ENCODE peak calls at places on chromosome 20, in seven cellular contexts. J, I, X, V, Y, R and T are unnamed samples.

GRCh38 chr20:9945406-9945805 is 89.4 kb upstream of the ANKEF1 start:
- DNase-seq in I (no peak), Y (no peak), R (peak), V (peak), J (peak), X (no peak), T (no peak)

GRCh38 chr20:37349517-37350491 is 3.9 kb downstream of the SRC start:
- DNase-seq in J (peak), R (peak), Y (peak), X (no peak), V (peak), I (no peak), T (no peak)

GRCh38 chr20:36607586-36608387 is 2.2 kb downstream of the RAB5IF start:
- DNase-seq in X (peak), I (no peak), J (peak), V (no peak), R (no peak), Y (no peak), T (peak)

GRCh38 chr20:11182715-11183114 is 508.9 kb upstream of the JAG1 start:
- DNase-seq in J (peak), X (no peak), I (no peak), R (no peak), V (peak), Y (peak), T (no peak)

GRCh38 chr20:37907677-37908397 is 4.9 kb downstream of the VSTM2L start:
- DNase-seq in X (no peak), I (no peak), V (peak), Y (no peak), J (peak), R (peak), T (no peak)

GRCh38 chr20:62356948-62357667 is 10.0 kb downstream of the LAMA5 start:
- DNase-seq in V (peak), X (no peak), J (peak), R (peak), I (no peak), Y (no peak), T (no peak)

GRCh38 chr20:60210779-60211617 is 252.8 kb downstream of the CDH26 start:
- DNase-seq in J (peak), Y (peak), X (peak), V (peak), I (no peak), R (peak), T (peak)

GRCh38 chr20:57277398-57278105 is 11.1 kb upstream of the BMP7 start:
- DNase-seq in V (no peak), X (no peak), J (no peak), Y (no peak), I (no peak), R (no peak), T (no peak)

GRCh38 chr20:57414867-57415592 is 23.8 kb downstream of the RBM38 start:
- DNase-seq in V (peak), I (no peak), Y (no peak), R (peak), X (no peak), J (peak), T (no peak)

GRCh38 chr20:31663838-31664695 is 26.4 kb downstream of the COX4I2 start:
- DNase-seq in Y (no peak), V (no peak), J (no peak), R (no peak), I (no peak), X (peak), T (peak)

GRCh38 chr20:62368629-62369507 is 1.8 kb upstream of the LAMA5 start:
- DNase-seq in Y (no peak), I (no peak), R (peak), X (peak), J (peak), V (peak), T (no peak)

GRCh38 chr20:11766961-11767360 is 150.7 kb upstream of the BTBD3 start:
- DNase-seq in R (peak), V (no peak), Y (no peak), J (peak), I (no peak), X (no peak), T (no peak)

GRCh38 chr20:59039233-59039632 is 3.4 kb downstream of the PRELID3B start:
- DNase-seq in X (no peak), Y (no peak), R (peak), J (peak), I (no peak), V (peak), T (no peak)

GRCh38 chr20:12976720-12977633 is 31.8 kb upstream of the SPTLC3 start:
- DNase-seq in I (no peak), R (no peak), J (no peak), X (peak), Y (no peak), V (no peak), T (no peak)

GRCh38 chr20:23106271-23106851 is 20.2 kb upstream of the CD93 start:
- DNase-seq in R (peak), Y (no peak), J (peak), X (no peak), I (no peak), V (peak), T (no peak)

GRCh38 chr20:663315-664090 is 10.5 kb upstream of the SRXN1 start:
- DNase-seq in Y (peak), V (peak), X (no peak), R (peak), I (no peak), J (peak), T (no peak)

GRCh38 chr20:38165089-38165965 is at the start of gene TGM2:
- DNase-seq in R (peak), V (peak), Y (peak), X (peak), J (peak), I (no peak), T (peak)

DNA sequence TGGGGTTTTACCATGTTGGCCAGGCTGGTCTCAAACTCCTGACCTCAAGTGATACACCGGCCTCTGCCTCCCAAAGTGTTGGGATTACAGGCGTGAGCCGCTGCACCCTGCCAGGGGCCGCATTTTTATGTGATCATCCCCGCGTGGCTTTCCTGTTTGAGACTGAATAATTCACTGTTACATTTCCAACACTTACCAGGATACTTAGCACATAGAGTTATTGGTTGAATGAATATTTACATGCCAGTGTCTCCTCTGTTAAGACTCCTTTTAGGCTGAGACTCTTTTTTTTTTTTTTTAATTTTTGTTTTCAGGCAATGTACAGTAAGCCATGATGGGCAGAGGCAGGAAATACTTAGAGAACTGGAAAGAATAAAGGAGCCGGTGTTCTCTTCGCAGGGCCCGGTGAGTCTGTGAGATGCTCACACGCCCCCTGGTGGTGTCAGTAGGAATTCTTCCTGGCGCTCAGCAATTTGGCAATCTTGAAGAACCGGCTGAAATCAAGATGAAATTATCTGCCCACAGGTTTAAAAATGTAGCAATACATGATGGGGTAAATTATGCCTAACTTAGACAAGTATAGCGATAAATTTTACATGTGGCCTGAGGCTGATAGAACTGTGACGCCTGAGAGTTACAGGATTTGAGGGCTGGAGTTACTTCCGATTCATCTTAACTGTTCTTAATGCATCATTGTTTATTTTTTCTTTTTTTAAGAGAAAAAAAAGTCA is 7.6 kb upstream of the RNF114 start:
- DNase-seq in R (peak), X (peak), Y (peak), V (peak), J (peak), I (no peak), T (peak)
- H3K4me3 ChIP-seq in R (peak), X (no peak), Y (no peak), V (no peak), J (no peak), I (no peak), T (no peak)

DNA sequence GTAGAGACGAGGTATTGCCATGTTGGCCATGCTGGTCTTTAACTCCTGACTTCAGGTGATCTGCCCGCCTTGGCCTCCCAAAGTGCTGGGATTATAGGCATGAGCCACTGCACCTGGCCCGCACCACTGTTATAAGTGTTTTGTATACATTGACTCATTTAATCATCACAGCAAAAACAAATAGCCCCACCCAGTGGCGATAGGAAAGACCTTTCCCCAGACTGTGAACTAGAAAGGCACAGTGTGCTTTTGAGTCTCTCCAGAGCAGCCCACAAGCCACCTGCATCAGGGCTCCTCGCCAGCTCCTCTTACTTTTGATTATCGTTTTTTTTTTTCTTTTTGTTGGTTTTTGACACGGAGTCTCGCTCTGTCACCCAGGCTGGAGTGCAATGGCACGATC is 27.9 kb upstream of the ZFP64 start:
- DNase-seq in V (peak), Y (no peak), J (no peak), I (no peak), X (peak), R (peak), T (no peak)
- TF ChIP-seq CTCF in V (no peak), Y (no peak), J (no peak), I (peak), X (peak), R (no peak), T (no peak)

GRCh38 chr20:43799741-43800140 is 72.9 kb upstream of the GTSF1L start:
- DNase-seq in V (no peak), Y (no peak), X (no peak), R (no peak), J (no peak), I (no peak), T (no peak)
- H3K4me3 ChIP-seq in V (no peak), Y (no peak), X (no peak), R (no peak), J (no peak), I (no peak), T (no peak)

DNA sequence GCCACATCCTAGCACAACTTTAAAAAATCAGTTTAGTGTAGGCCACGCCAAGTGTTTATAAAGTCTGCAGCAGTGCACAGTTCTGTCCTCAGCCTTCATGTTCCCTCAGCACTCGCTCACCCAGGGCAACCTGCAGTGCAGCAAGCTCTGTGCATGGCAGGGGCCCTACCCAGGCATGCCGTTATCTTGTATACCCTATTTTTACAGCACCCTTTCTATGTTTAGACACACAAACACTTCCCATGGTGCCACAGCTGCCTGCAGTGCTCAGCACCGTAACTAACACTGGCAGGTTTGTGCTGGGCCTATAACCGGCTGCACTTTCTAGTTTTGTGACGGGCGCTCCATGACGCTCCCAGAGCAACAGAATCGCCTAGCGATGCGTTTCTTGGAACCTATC is 43.8 kb downstream of the ZBTB46 start:
- DNase-seq in X (no peak), R (no peak), V (no peak), Y (no peak), J (no peak), I (no peak), T (no peak)
- TF ChIP-seq CTCF in X (no peak), R (no peak), V (no peak), Y (no peak), J (no peak), I (no peak), T (no peak)

DNA sequence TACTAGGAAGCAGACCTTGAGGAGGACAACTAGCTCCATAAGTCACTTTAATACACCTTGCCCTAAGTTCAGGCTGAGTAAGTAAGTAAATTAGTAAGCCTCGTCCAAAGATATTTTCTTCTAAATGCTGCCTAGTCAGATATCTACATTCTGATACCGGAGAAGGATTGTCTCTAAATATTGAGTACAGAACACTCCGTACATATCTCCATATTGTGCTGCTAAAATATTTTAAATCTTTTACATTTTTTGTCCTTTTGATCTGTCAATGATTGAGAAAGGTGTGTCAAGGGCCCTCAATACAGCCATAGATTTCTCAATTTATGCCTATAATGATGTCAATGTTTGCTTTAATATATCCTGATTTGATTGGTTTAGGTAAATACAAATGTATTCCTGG is 3.2 kb downstream of the WFDC8 start:
- DNase-seq in X (no peak), J (no peak), V (no peak), I (no peak), Y (no peak), R (no peak), T (no peak)
- H3K4me3 ChIP-seq in X (no peak), J (no peak), V (no peak), I (no peak), Y (no peak), R (no peak), T (no peak)